ENCODE peak calls at places on chromosomes 4 and X, in ten cellular contexts. X is heart left ventricle, W is body of pancreas, L is A549, A is IMR-90, E is upper lobe of left lung, N is HCT116, V is K562, C is right lobe of liver, P is HepG2. F is an unnamed sample.

GRCh38 chr4:77201857-77202256 is 44.9 kb downstream of the CCNG2 start:
- ATAC-seq in N (no peak), E (no peak), P (no peak), A (no peak), W (no peak), L (no peak), V (no peak), X (no peak), C (no peak), F (no peak)

GRCh38 chr4:38065181-38065580 is 105.0 kb downstream of the PTTG2 start:
- ATAC-seq in W (no peak), N (no peak), L (no peak), X (no peak), P (no peak), V (no peak), C (no peak), E (no peak), A (no peak), F (no peak)

GRCh38 chr4:4783847-4784246 is 75.6 kb upstream of the MSX1 start:
- ATAC-seq in V (no peak), W (no peak), E (no peak), N (no peak), X (no peak), A (no peak), C (no peak), L (no peak), P (no peak), F (no peak)

GRCh38 chr4:185805262-185805802 is 6.7 kb downstream of the SORBS2 start:
- ATAC-seq in P (peak), N (no peak), E (no peak), X (peak), W (no peak), A (no peak), L (no peak), C (peak), V (no peak), F (no peak)

GRCh38 chrX:42955349-42955748 is 177.4 kb upstream of the PPP1R2C start:
- ATAC-seq in E (no peak), P (no peak), C (no peak), V (no peak), N (no peak), W (no peak), A (no peak), L (no peak), X (no peak), F (no peak)

GRCh38 chr4:39786838-39787237 is 88.9 kb downstream of the UBE2K start:
- ATAC-seq in E (no peak), C (no peak), X (no peak), L (peak), P (peak), V (no peak), W (no peak), A (no peak), N (no peak), F (no peak)

GRCh38 chr4:102842367-102842766 is 15.0 kb upstream of the UBE2D3 start:
- ATAC-seq in X (no peak), N (no peak), A (no peak), L (no peak), W (no peak), P (no peak), V (no peak), E (no peak), C (no peak), F (no peak)

GRCh38 chrX:15761564-15762191 is 23.6 kb downstream of the CA5B start:
- ATAC-seq in P (peak), A (peak), W (no peak), L (peak), C (peak), E (peak), X (peak), V (peak), N (peak), F (no peak)

GRCh38 chr4:169024762-169025161 is 14.7 kb upstream of the CBR4 start:
- ATAC-seq in N (peak), W (peak), A (peak), X (peak), L (peak), E (peak), C (peak), P (peak), V (peak), F (no peak)

GRCh38 chr4:169098054-169098896 is 88.2 kb upstream of the CBR4 start:
- ATAC-seq in A (no peak), N (no peak), C (peak), P (no peak), V (no peak), L (no peak), E (peak), X (peak), W (no peak), F (no peak)

GRCh38 chrX:49291615-49292337 is 11.7 kb upstream of the GAGE10 start:
- ATAC-seq in L (peak), C (peak), P (peak), V (peak), A (peak), X (peak), W (peak), E (peak), N (peak), F (peak)

GRCh38 chr4:1166509-1167243 is 5.7 kb downstream of the SPON2 start:
- ATAC-seq in X (no peak), C (peak), V (peak), A (peak), N (peak), E (no peak), L (peak), P (peak), W (no peak), F (peak)

GRCh38 chr4:176988226-176988625 is 195.5 kb upstream of the VEGFC start:
- ATAC-seq in X (peak), L (peak), A (peak), E (peak), C (peak), N (peak), V (no peak), P (no peak), W (no peak), F (peak)

GRCh38 chr4:72858328-72858727 is 211.2 kb downstream of the COX18 start:
- ATAC-seq in L (peak), N (no peak), W (no peak), C (no peak), X (no peak), A (peak), P (no peak), E (peak), V (no peak), F (no peak)

GRCh38 chrX:54447461-54447860 is 7.3 kb downstream of the TSR2 start:
- ATAC-seq in L (peak), W (no peak), P (peak), X (no peak), V (peak), C (no peak), A (peak), E (no peak), N (peak), F (no peak)

GRCh38 chrX:34350552-34350951 is 218.4 kb upstream of the FAM47A start:
- ATAC-seq in V (no peak), N (no peak), W (peak), C (peak), L (no peak), P (no peak), A (no peak), X (no peak), E (no peak), F (no peak)

GRCh38 chr4:181757921-181758320 is 485.3 kb upstream of the TENM3 start:
- ATAC-seq in A (no peak), N (no peak), L (no peak), E (no peak), V (no peak), C (no peak), W (no peak), X (no peak), P (no peak), F (no peak)

GRCh38 chr4:102783006-102783405 is 22.2 kb upstream of the MANBA start:
- ATAC-seq in V (no peak), L (no peak), X (no peak), W (no peak), P (no peak), N (no peak), A (no peak), E (no peak), C (no peak), F (no peak)

GRCh38 chr4:101348367-101348827 is 1.1 kb upstream of the PPP3CA start:
- ATAC-seq in W (no peak), X (peak), E (peak), N (no peak), C (peak), A (no peak), P (peak), L (peak), V (no peak), F (no peak)

GRCh38 chrX:21972046-21972445 is 31.5 kb downstream of the SMS start:
- ATAC-seq in A (no peak), N (no peak), E (no peak), P (no peak), X (no peak), V (no peak), W (no peak), C (no peak), L (no peak), F (no peak)

GRCh38 chrX:21812628-21813027 is 26.8 kb upstream of the MBTPS2 start:
- ATAC-seq in W (no peak), P (no peak), E (no peak), X (no peak), V (no peak), C (no peak), A (no peak), L (no peak), N (no peak), F (no peak)

DNA sequence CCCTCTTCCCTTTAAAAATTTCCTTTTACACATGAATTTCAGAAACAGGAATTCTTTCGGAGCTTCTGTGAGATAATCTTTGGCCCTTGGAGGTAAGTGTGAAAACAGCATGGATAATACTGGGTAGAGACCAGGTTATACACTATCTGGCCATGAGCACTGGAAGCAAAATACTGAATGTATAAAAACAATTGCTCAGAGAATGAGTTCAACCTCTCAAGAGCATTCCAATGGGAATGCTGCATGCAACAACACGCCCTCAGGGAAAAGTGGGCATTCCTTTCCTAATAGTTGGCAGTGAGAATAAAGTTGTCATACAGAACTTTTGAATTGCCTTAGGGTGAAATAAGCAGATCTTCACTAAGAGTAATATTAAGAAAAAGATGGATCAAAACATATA is 574.8 kb upstream of the DIPK2B start:
- ATAC-seq in W (no peak), A (peak), P (no peak), N (peak), E (no peak), C (no peak), V (no peak), L (peak), X (no peak), F (no peak)
- TF ChIP-seq POLR2A in W (no peak), A (no peak), P (no peak), N (no peak), E (no peak), C (no peak), V (no peak), L (no peak), X (no peak), F (no peak)

DNA sequence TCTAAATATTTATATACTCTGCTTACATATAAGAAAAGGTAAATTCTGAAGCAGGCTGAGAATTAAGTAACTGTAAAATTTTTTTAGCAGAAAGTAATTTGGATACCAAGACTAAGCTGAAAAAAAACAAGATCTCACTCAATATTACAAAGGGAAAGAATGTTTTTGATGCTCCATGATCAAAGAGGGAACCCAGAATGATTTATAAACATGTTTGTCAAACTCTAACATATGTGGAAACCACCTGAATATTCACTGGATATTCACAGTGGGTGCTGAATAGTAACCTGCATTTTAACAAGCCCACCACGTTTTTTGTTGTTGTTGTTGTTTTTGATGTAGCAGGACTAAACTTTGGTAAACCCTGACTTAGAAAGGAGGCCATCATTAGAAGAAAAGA is 324.9 kb upstream of the GATB start:
- ATAC-seq in C (no peak), W (no peak), N (no peak), A (no peak), L (no peak), X (no peak), E (no peak), P (no peak), V (no peak), F (no peak)
- TF ChIP-seq CTCF in C (no peak), W (no peak), N (no peak), A (no peak), L (no peak), X (no peak), E (no peak), P (no peak), V (no peak), F (no peak)

GRCh38 chrX:91435465-91435864 is 826 bp downstream of the PABPC5 start:
- ATAC-seq in P (no peak), E (peak), C (no peak), N (no peak), V (no peak), L (no peak), W (no peak), X (no peak), A (no peak), F (no peak)

DNA sequence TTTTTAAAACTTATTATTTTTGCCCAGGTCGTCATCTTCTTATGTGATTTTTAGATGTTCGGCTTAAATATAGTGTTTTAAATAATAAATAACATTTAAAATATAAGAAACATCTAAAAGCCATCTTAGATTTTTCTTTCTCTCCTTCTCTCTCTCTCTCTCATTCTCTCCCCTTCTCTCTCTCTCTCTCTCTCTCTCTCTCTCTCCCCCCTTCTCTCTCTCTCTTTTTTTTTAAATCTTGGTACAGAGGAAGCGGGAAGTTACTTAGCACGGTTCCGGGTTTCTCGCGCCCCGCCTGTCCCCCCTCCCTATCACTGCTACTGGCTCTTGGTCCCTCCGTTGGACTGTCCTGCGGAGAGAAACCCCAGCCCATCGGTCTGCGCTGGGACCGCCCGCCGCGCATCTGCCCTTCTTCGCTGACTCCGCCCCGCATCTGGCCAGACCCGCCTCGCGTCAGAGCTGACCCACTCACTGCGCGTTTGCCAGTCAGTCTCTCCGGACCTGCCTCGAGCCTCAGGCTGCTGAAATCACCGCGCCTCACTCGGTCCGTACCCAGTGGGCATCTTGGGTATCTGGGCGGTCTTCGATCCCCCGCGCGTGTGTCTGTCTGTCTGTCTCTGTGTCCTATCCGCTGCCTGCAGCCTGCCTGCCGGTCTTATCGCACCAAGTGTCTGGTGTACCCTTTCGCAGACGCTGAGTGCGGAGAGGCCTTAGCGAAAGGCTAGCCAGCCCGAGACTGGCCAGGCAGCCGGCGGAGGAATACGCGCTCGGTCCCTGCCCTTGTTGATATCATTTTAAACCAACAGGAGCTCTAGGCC is at the start of gene PABPC5:
- ATAC-seq in P (no peak), E (peak), X (peak), C (peak), L (peak), A (peak), V (no peak), W (peak), N (no peak), F (peak)
- TF ChIP-seq POLR2A in P (no peak), E (no peak), X (peak), C (no peak), L (no peak), A (peak), V (no peak), W (peak), N (no peak), F (peak)

DNA sequence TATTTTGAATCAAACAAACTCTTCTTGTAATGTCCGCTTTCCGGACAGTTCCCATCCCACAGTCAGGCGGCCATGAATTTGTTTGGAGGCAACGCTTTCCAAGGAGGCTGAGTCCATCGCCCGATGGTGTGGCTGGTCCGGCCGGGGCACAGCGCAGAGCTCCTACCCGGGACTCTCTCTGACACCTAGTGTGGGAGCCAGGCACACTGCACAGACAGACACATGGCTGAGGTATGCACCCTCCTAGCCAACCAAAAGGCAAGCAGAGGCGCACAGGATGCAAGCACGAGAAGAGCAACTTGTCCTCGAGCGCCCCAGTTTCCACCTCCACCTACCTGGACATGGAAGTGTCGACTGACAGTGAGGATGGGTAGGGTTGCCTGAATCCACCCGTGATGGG is 87.5 kb downstream of the LEF1 start:
- ATAC-seq in C (no peak), E (no peak), N (no peak), P (no peak), W (no peak), A (no peak), L (no peak), V (no peak), X (no peak), F (no peak)
- TF ChIP-seq CTCF in C (no peak), E (no peak), N (no peak), P (no peak), W (no peak), A (no peak), L (no peak), V (no peak), X (no peak), F (no peak)

GRCh38 chrX:41350976-41351569 is 17.1 kb downstream of the DDX3X start:
- ATAC-seq in L (peak), A (no peak), V (peak), N (peak), E (no peak), C (peak), W (no peak), P (peak), X (peak), F (no peak)
- TF ChIP-seq POLR2A in L (no peak), A (no peak), V (peak), N (no peak), E (no peak), C (peak), W (no peak), P (no peak), X (no peak), F (no peak)

DNA sequence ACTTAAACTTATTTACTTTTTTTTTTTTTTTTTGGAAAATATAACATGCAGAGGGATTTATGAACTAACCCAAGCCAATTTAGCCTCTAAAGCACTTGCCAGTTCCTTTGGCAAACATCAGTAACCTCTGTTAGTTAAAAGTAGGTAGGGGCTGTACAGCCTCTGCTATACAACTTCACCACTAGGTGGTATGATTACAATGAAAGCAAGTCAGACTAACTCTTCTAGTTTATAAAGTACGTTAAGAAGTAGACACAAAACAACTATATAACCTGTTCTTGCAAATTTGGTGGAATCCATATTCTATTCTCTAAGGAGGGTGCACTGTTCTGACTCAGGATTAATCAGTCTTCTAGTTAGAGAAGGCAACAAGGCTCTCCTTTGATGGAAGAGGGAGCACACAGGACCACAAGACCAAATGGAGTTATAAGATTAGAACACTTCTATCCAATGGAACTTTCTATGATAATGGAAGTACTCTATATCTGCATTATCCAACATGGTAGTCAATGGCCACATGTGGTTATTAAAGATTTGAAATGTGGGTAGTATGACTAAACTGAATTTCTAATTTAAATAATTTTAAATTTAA is 12.8 kb downstream of the AIMP1 start:
- ATAC-seq in N (peak), E (peak), W (peak), P (peak), X (peak), A (peak), L (peak), V (peak), C (peak), F (no peak)
- TF ChIP-seq CTCF in N (peak), E (peak), W (peak), P (peak), X (peak), A (peak), L (peak), V (peak), C (peak), F (peak)

GRCh38 chr4:106875340-106875739 is 160.8 kb downstream of the DKK2 start:
- ATAC-seq in L (no peak), A (no peak), X (no peak), N (no peak), E (no peak), C (no peak), W (no peak), P (no peak), V (no peak), F (no peak)
- TF ChIP-seq POLR2A in L (no peak), A (no peak), X (no peak), N (no peak), E (no peak), C (no peak), W (no peak), P (no peak), V (no peak), F (no peak)

F was measured in gastroesophageal sphincter.